ENCODE peak calls at places on chromosomes 6 and 20, in four cellular contexts. L, Z, Q and G are unnamed samples.

GRCh38 chr20:48025661-48026060 is 240.4 kb upstream of the SULF2 start:
- DNase-seq in L (no peak), Z (no peak), Q (peak; percentile 40), G (no peak)

GRCh38 chr6:27720607-27721580 is 191.3 kb downstream of the OR2B2 start:
- DNase-seq in L (no peak), Z (no peak), Q (peak; percentile 28), G (no peak)

GRCh38 chr20:52749020-52749419 is 223.1 kb upstream of the TSHZ2 start:
- DNase-seq in L (no peak), Z (no peak), Q (no peak), G (no peak)

GRCh38 chr6:166436195-166437139 is 53.7 kb upstream of the MPC1 start:
- DNase-seq in L (no peak), Z (no peak), Q (no peak), G (no peak)

GRCh38 chr6:14450133-14451040 is 332.8 kb downstream of the CD83 start:
- DNase-seq in L (no peak), Z (no peak), Q (peak; percentile 64), G (no peak)

GRCh38 chr20:58546756-58547526 is 31.7 kb upstream of the APCDD1L start:
- DNase-seq in L (no peak), Z (no peak), Q (no peak), G (no peak)

GRCh38 chr6:118372413-118372812 is 175.7 kb upstream of the PLN start:
- DNase-seq in L (peak; percentile 19), Z (no peak), Q (peak; percentile 67), G (no peak)

GRCh38 chr6:125871365-125871764 is 80.6 kb downstream of the NCOA7 start:
- DNase-seq in L (no peak), Z (no peak), Q (no peak), G (no peak)

GRCh38 chr6:135062735-135063134 is 8.1 kb upstream of the HBS1L start:
- DNase-seq in L (no peak), Z (no peak), Q (no peak), G (no peak)

GRCh38 chr6:27601668-27602254 is 128.9 kb upstream of the ZNF184 start:
- DNase-seq in L (no peak), Z (no peak), Q (no peak), G (no peak)

GRCh38 chr6:107061125-107062020 is 33.4 kb downstream of the MTRES1 start:
- DNase-seq in L (no peak), Z (no peak), Q (no peak), G (peak; percentile 29)

GRCh38 chr20:49386848-49387605 is 95.4 kb downstream of the KCNB1 start:
- DNase-seq in L (no peak), Z (no peak), Q (no peak), G (no peak)

GRCh38 chr20:7772376-7772775 is 167.9 kb downstream of the HAO1 start:
- DNase-seq in L (no peak), Z (no peak), Q (peak; percentile 75), G (no peak)

GRCh38 chr6:42099340-42100028 is 42.9 kb downstream of the C6orf132 start:
- DNase-seq in L (no peak), Z (no peak), Q (peak; percentile 79), G (peak; percentile 97)

GRCh38 chr20:24746351-24746685 is 202.8 kb upstream of the CST7 start:
- DNase-seq in L (no peak), Z (no peak), Q (no peak), G (peak; percentile 98)

GRCh38 chr6:161198176-161198575 is 75.7 kb downstream of the AGPAT4 start:
- DNase-seq in L (no peak), Z (no peak), Q (peak; percentile 69), G (no peak)

GRCh38 chr6:22399693-22400092 is 102.9 kb upstream of the PRL start:
- DNase-seq in L (no peak), Z (no peak), Q (peak; percentile 19), G (no peak)

GRCh38 chr6:123000244-123000770 is 4.3 kb downstream of the CLVS2 start:
- DNase-seq in L (no peak), Z (no peak), Q (no peak), G (no peak)

GRCh38 chr20:42741906-42742305 is 447.8 kb downstream of the PTPRT start:
- DNase-seq in L (no peak), Z (no peak), Q (no peak), G (no peak)

GRCh38 chr6:163338671-163339405 is 75.7 kb upstream of the QKI start:
- DNase-seq in L (peak; percentile 56), Z (no peak), Q (peak; percentile 82), G (no peak)

GRCh38 chr6:38215651-38216319 is 396.3 kb downstream of the ZFAND3 start:
- DNase-seq in L (no peak), Z (no peak), Q (no peak), G (no peak)

GRCh38 chr6:57173056-57173885 is 1.1 kb downstream of the BAG2 start:
- DNase-seq in L (no peak), Z (peak; percentile 31), Q (peak; percentile 39), G (peak; percentile 12)

GRCh38 chr20:3576363-3576762 is 86.8 kb downstream of the GFRA4 start:
- DNase-seq in L (no peak), Z (no peak), Q (no peak), G (no peak)

GRCh38 chr6:149964243-149965190 is 774 bp downstream of the ULBP1 start:
- DNase-seq in L (no peak), Z (no peak), Q (peak; percentile 30), G (peak; percentile 22)

GRCh38 chr6:128242765-128243403 is 277.5 kb downstream of the PTPRK start:
- DNase-seq in L (no peak), Z (no peak), Q (peak; percentile 11), G (no peak)

GRCh38 chr6:56866917-56867522 is 87.9 kb upstream of the BEND6 start:
- DNase-seq in L (no peak), Z (no peak), Q (peak; percentile 58), G (no peak)

GRCh38 chr6:111759836-111760785 is 113.1 kb downstream of the FYN start:
- DNase-seq in L (no peak), Z (no peak), Q (peak; percentile 98), G (no peak)

DNA sequence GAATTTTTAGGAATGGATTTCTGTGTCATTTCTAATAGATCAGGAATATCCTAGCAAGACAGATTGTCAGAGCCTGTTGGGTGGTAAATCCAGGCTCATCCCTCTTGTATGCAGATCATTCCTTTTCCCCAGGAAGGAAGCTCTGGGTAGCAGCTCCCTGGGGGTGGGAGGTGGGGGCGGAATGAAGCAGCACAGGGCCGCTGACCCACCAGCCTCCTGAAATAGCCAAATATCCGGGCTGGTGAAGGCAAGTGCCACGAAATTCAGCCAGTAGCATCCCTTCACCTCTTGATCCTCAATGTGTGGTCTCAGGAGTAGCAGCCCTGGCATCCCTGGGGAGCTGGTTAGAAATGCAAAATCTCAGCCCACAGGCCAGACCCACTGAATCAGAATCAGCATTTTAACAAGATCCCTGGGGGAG is 256.9 kb downstream of the LRFN2 start:
- DNase-seq in L (no peak), Z (no peak), Q (no peak), G (no peak)
- H3K27me3 ChIP-seq in L (no peaks in the 10 kb centered on the region), Z (no peaks in the 10 kb centered on the region), Q (no peaks in the 10 kb centered on the region), G (no peaks in the 10 kb centered on the region)

DNA sequence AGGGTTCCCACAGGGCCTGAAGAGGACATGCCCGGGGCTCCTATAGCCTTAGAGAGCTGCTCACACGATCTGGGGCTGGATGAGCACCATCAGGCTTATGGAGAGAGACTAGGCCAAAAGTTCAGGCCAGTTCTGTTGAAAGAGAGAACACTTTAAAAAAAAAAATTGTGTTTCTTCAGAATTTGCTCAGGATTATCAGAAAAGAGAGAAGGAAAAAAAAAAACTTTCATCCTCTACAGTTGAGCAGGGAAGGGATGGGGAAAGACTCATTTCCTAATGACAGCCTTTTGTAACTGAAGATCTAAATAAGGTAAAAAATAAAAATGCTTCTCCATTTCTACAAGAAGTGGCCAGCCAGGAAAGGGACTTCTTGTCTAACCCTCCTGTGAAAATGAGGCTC is 134.8 kb downstream of the LY86 start:
- DNase-seq in L (no peak), Z (no peak), Q (no peak), G (no peak)
- H3K4me1 ChIP-seq in L (peaks cover 15% of the 10 kb centered on the region), Z (peaks cover 6% of the 10 kb centered on the region), Q (peaks cover 4% of the 10 kb centered on the region), G (peaks cover 49% of the 10 kb centered on the region)

GRCh38 chr20:32707691-32708581 is 34.2 kb upstream of the C20orf203 start:
- DNase-seq in L (no peak), Z (no peak), Q (no peak), G (no peak)
- H3K27ac ChIP-seq in L (no peak overlapping the region), Z (no peak overlapping the region), Q (peak overlapping the region; percentile 49), G (no peak overlapping the region)

DNA sequence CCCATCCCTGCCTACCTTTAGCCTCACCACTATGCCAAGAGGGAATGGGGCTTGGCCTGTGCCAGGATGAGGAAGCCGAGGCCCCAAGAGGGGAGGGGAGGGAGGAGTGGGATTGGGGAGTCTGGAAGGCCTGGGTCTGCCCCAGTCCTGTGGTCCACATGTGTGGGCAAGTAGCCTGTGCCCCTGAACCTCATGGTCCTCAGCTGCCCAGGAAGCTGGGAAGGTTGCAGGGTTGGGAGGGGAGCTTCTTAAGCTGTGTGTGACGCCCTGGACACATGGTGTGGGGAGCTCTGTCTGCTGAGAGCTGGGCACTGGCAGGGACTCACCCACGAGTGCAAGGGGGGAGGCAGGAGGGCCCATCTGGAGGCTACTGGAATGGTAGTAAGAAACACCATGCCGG is 31.7 kb downstream of the DLGAP4 start:
- DNase-seq in L (no peak), Z (no peak), Q (no peak), G (no peak)
- H3K27me3 ChIP-seq in L (no peaks in the 10 kb centered on the region), Z (no peaks in the 10 kb centered on the region), Q (peaks cover 20% of the 10 kb centered on the region), G (no peaks in the 10 kb centered on the region)